ENCODE peak calls at places on chromosomes 7 and 10, in six cellular contexts. One of them, this sample, is unnamed.

GRCh38 chr10:50310560-50311174 is 59.4 kb upstream of the ASAH2 start:
- DNase-seq in LoVo: no peak
- DNase-seq in GM23338: peak; percentile 76
- DNase-seq in NCI-H1092: no peak
- DNase-seq in activated naive CD4-positive, alpha-beta T cell: no peak
- DNase-seq in RWPE1: no peak
- DNase-seq in this sample: no peak

GRCh38 chr7:151018421-151019129 is 5.7 kb downstream of the ATG9B start:
- DNase-seq in activated naive CD4-positive, alpha-beta T cell: peak; percentile 50
- DNase-seq in RWPE1: no peak
- DNase-seq in GM23338: peak; percentile 65
- DNase-seq in NCI-H1092: peak; percentile 64
- DNase-seq in LoVo: no peak
- DNase-seq in this sample: peak; percentile 67

GRCh38 chr7:121069346-121070100 is 81.0 kb downstream of the CPED1 start:
- DNase-seq in GM23338: no peak
- DNase-seq in RWPE1: no peak
- DNase-seq in activated naive CD4-positive, alpha-beta T cell: no peak
- DNase-seq in LoVo: no peak
- DNase-seq in NCI-H1092: no peak
- DNase-seq in this sample: no peak

GRCh38 chr7:69939317-69939716 is 341.0 kb downstream of the AUTS2 start:
- DNase-seq in NCI-H1092: no peak
- DNase-seq in activated naive CD4-positive, alpha-beta T cell: no peak
- DNase-seq in GM23338: no peak
- DNase-seq in LoVo: no peak
- DNase-seq in RWPE1: no peak
- DNase-seq in this sample: no peak

GRCh38 chr7:136245327-136246004 is 268.3 kb upstream of the MTPN start:
- DNase-seq in GM23338: no peak
- DNase-seq in activated naive CD4-positive, alpha-beta T cell: no peak
- DNase-seq in RWPE1: no peak
- DNase-seq in LoVo: no peak
- DNase-seq in NCI-H1092: no peak
- DNase-seq in this sample: no peak

GRCh38 chr10:60626037-60626436 is 152.2 kb upstream of the CDK1 start:
- DNase-seq in LoVo: no peak
- DNase-seq in activated naive CD4-positive, alpha-beta T cell: no peak
- DNase-seq in NCI-H1092: no peak
- DNase-seq in GM23338: no peak
- DNase-seq in RWPE1: no peak
- DNase-seq in this sample: no peak

GRCh38 chr10:78139336-78139735 is 105.7 kb downstream of the RPS24 start:
- DNase-seq in activated naive CD4-positive, alpha-beta T cell: no peak
- DNase-seq in RWPE1: no peak
- DNase-seq in NCI-H1092: no peak
- DNase-seq in LoVo: no peak
- DNase-seq in GM23338: peak; percentile 28
- DNase-seq in this sample: no peak

GRCh38 chr10:69769395-69769989 is 32.2 kb upstream of the COL13A1 start:
- DNase-seq in LoVo: peak; percentile 67
- DNase-seq in RWPE1: peak; percentile 82
- DNase-seq in activated naive CD4-positive, alpha-beta T cell: no peak
- DNase-seq in NCI-H1092: no peak
- DNase-seq in GM23338: peak; percentile 62
- DNase-seq in this sample: peak; percentile 47

GRCh38 chr7:55130554-55131198 is 111.9 kb downstream of the EGFR start:
- DNase-seq in GM23338: no peak
- DNase-seq in RWPE1: no peak
- DNase-seq in activated naive CD4-positive, alpha-beta T cell: no peak
- DNase-seq in LoVo: no peak
- DNase-seq in NCI-H1092: no peak
- DNase-seq in this sample: no peak

GRCh38 chr7:31065021-31065593 is 13.0 kb downstream of the ADCYAP1R1 start:
- DNase-seq in GM23338: peak; percentile 44
- DNase-seq in RWPE1: no peak
- DNase-seq in NCI-H1092: no peak
- DNase-seq in activated naive CD4-positive, alpha-beta T cell: no peak
- DNase-seq in LoVo: no peak
- DNase-seq in this sample: no peak

GRCh38 chr7:137539111-137539715 is 195.7 kb upstream of the PTN start:
- DNase-seq in LoVo: peak; percentile 26
- DNase-seq in NCI-H1092: no peak
- DNase-seq in activated naive CD4-positive, alpha-beta T cell: no peak
- DNase-seq in RWPE1: no peak
- DNase-seq in GM23338: no peak
- DNase-seq in this sample: no peak

GRCh38 chr7:115271332-115272235 is 349.7 kb downstream of the MDFIC start:
- DNase-seq in LoVo: no peak
- DNase-seq in GM23338: no peak
- DNase-seq in NCI-H1092: no peak
- DNase-seq in activated naive CD4-positive, alpha-beta T cell: no peak
- DNase-seq in RWPE1: no peak
- DNase-seq in this sample: no peak

GRCh38 chr7:81111781-81112540 is 193.1 kb upstream of the SEMA3C start:
- DNase-seq in GM23338: no peak
- DNase-seq in activated naive CD4-positive, alpha-beta T cell: no peak
- DNase-seq in LoVo: no peak
- DNase-seq in NCI-H1092: no peak
- DNase-seq in RWPE1: no peak
- DNase-seq in this sample: no peak

GRCh38 chr7:123538189-123538714 is 3.9 kb upstream of the IQUB start:
- DNase-seq in RWPE1: peak; percentile 64
- DNase-seq in NCI-H1092: no peak
- DNase-seq in LoVo: peak; percentile 35
- DNase-seq in activated naive CD4-positive, alpha-beta T cell: no peak
- DNase-seq in GM23338: no peak
- DNase-seq in this sample: no peak

GRCh38 chr10:5514226-5514881 is 10.4 kb upstream of the CALML3 start:
- DNase-seq in LoVo: no peak
- DNase-seq in NCI-H1092: no peak
- DNase-seq in activated naive CD4-positive, alpha-beta T cell: no peak
- DNase-seq in GM23338: no peak
- DNase-seq in RWPE1: no peak
- DNase-seq in this sample: no peak

GRCh38 chr10:122852261-122852660 is 6.6 kb upstream of the CUZD1 start:
- DNase-seq in NCI-H1092: no peak
- DNase-seq in LoVo: no peak
- DNase-seq in RWPE1: peak; percentile 13
- DNase-seq in activated naive CD4-positive, alpha-beta T cell: no peak
- DNase-seq in GM23338: no peak
- DNase-seq in this sample: no peak

GRCh38 chr7:111914287-111914686 is 291.9 kb downstream of the DOCK4 start:
- DNase-seq in NCI-H1092: no peak
- DNase-seq in GM23338: no peak
- DNase-seq in LoVo: no peak
- DNase-seq in RWPE1: no peak
- DNase-seq in activated naive CD4-positive, alpha-beta T cell: no peak
- DNase-seq in this sample: no peak

GRCh38 chr10:38094923-38095574 is 912 bp downstream of the ZNF37A start:
- DNase-seq in GM23338: no peak
- DNase-seq in LoVo: no peak
- DNase-seq in activated naive CD4-positive, alpha-beta T cell: no peak
- DNase-seq in NCI-H1092: no peak
- DNase-seq in RWPE1: peak; percentile 3
- DNase-seq in this sample: no peak

GRCh38 chr7:142024547-142024946 is 28.9 kb downstream of the MGAM start:
- DNase-seq in LoVo: no peak
- DNase-seq in RWPE1: peak; percentile 61
- DNase-seq in activated naive CD4-positive, alpha-beta T cell: no peak
- DNase-seq in NCI-H1092: no peak
- DNase-seq in GM23338: no peak
- DNase-seq in this sample: no peak

GRCh38 chr10:124336186-124336585 is 82.5 kb downstream of the OAT start:
- DNase-seq in RWPE1: no peak
- DNase-seq in GM23338: no peak
- DNase-seq in NCI-H1092: no peak
- DNase-seq in LoVo: no peak
- DNase-seq in activated naive CD4-positive, alpha-beta T cell: no peak
- DNase-seq in this sample: no peak

GRCh38 chr7:54802841-54803240 is 43.8 kb upstream of the SEC61G start:
- DNase-seq in RWPE1: peak; percentile 56
- DNase-seq in GM23338: no peak
- DNase-seq in LoVo: no peak
- DNase-seq in activated naive CD4-positive, alpha-beta T cell: no peak
- DNase-seq in NCI-H1092: no peak
- DNase-seq in this sample: no peak

GRCh38 chr10:49610015-49610734 is at the start of gene SLC18A3:
- DNase-seq in activated naive CD4-positive, alpha-beta T cell: no peak
- DNase-seq in NCI-H1092: no peak
- DNase-seq in GM23338: peak; percentile 51
- DNase-seq in LoVo: no peak
- DNase-seq in RWPE1: no peak
- DNase-seq in this sample: no peak

GRCh38 chr7:111756687-111757178 is 194.4 kb upstream of the IMMP2L start:
- DNase-seq in GM23338: peak; percentile 75
- DNase-seq in NCI-H1092: no peak
- DNase-seq in activated naive CD4-positive, alpha-beta T cell: no peak
- DNase-seq in RWPE1: no peak
- DNase-seq in LoVo: no peak
- DNase-seq in this sample: no peak

GRCh38 chr10:77504870-77505257 is 132.7 kb downstream of the KCNMA1 start:
- DNase-seq in RWPE1: peak; percentile 92
- DNase-seq in GM23338: no peak
- DNase-seq in NCI-H1092: no peak
- DNase-seq in activated naive CD4-positive, alpha-beta T cell: no peak
- DNase-seq in LoVo: peak; percentile 41
- DNase-seq in this sample: peak; percentile 69

GRCh38 chr7:15915694-15916093 is 229.2 kb upstream of the MEOX2 start:
- DNase-seq in GM23338: no peak
- DNase-seq in activated naive CD4-positive, alpha-beta T cell: no peak
- DNase-seq in LoVo: no peak
- DNase-seq in NCI-H1092: no peak
- DNase-seq in RWPE1: no peak
- DNase-seq in this sample: no peak

GRCh38 chr10:105729428-105729827 is 1088.3 kb downstream of the SORCS3 start:
- DNase-seq in NCI-H1092: no peak
- DNase-seq in RWPE1: no peak
- DNase-seq in GM23338: no peak
- DNase-seq in activated naive CD4-positive, alpha-beta T cell: no peak
- DNase-seq in LoVo: no peak
- DNase-seq in this sample: no peak

GRCh38 chr10:72322030-72322279 is 32.8 kb downstream of the DNAJB12 start:
- DNase-seq in NCI-H1092: no peak
- DNase-seq in GM23338: no peak
- DNase-seq in RWPE1: no peak
- DNase-seq in activated naive CD4-positive, alpha-beta T cell: no peak
- DNase-seq in LoVo: peak; percentile 32
- DNase-seq in this sample: no peak

GRCh38 chr10:70906031-70906804 is 17.9 kb upstream of the PCBD1 start:
- DNase-seq in activated naive CD4-positive, alpha-beta T cell: no peak
- DNase-seq in RWPE1: no peak
- DNase-seq in LoVo: no peak
- DNase-seq in NCI-H1092: no peak
- DNase-seq in GM23338: no peak
- DNase-seq in this sample: peak; percentile 29

GRCh38 chr10:21989453-21990154 is 13.9 kb downstream of the DNAJC1 start:
- DNase-seq in NCI-H1092: peak; percentile 60
- DNase-seq in LoVo: peak; percentile 32
- DNase-seq in activated naive CD4-positive, alpha-beta T cell: peak; percentile 5
- DNase-seq in RWPE1: peak; percentile 52
- DNase-seq in GM23338: peak; percentile 91
- DNase-seq in this sample: no peak

GRCh38 chr7:84455788-84456187 is 261.2 kb upstream of the SEMA3A start:
- DNase-seq in GM23338: no peak
- DNase-seq in NCI-H1092: no peak
- DNase-seq in activated naive CD4-positive, alpha-beta T cell: no peak
- DNase-seq in LoVo: no peak
- DNase-seq in RWPE1: no peak
- DNase-seq in this sample: no peak

GRCh38 chr7:98821348-98821747 is 48.5 kb downstream of the TMEM130 start:
- DNase-seq in NCI-H1092: no peak
- DNase-seq in LoVo: no peak
- DNase-seq in RWPE1: no peak
- DNase-seq in GM23338: no peak
- DNase-seq in activated naive CD4-positive, alpha-beta T cell: no peak
- DNase-seq in this sample: no peak

GRCh38 chr7:151086802-151087246 is 549 bp downstream of the AGAP3 start:
- DNase-seq in GM23338: peak; percentile 60
- DNase-seq in activated naive CD4-positive, alpha-beta T cell: no peak
- DNase-seq in RWPE1: no peak
- DNase-seq in NCI-H1092: no peak
- DNase-seq in LoVo: no peak
- DNase-seq in this sample: peak; percentile 61

GRCh38 chr7:123210986-123211385 is 11.2 kb upstream of the SLC13A1 start:
- DNase-seq in LoVo: no peak
- DNase-seq in activated naive CD4-positive, alpha-beta T cell: no peak
- DNase-seq in NCI-H1092: no peak
- DNase-seq in RWPE1: no peak
- DNase-seq in GM23338: no peak
- DNase-seq in this sample: no peak

This sample was measured in pancreas.